ENCODE peak calls at places on chromosomes 16 and 17, in ten cellular contexts. F is HFFc6, G is left lung, N is neural crest cell, E is SK-N-SH, W is ascending aorta, A is mucosa of descending colon, U is dorsolateral prefrontal cortex, J is BE2C, P is upper lobe of left lung. X is an unnamed sample.

GRCh38 chr17:62703269-62703775 is 75.9 kb downstream of the MRC2 start:
- DNase-seq in F (peak; percentile 67), G (peak; percentile 61), N (no peak), E (no peak), W (peak; percentile 29), A (no peak), U (no peak), J (peak; percentile 33), P (peak; percentile 77), X (no peak)

GRCh38 chr16:78490431-78490830 is 391.0 kb downstream of the WWOX start:
- DNase-seq in F (no peak), G (no peak), N (no peak), E (no peak), W (no peak), A (no peak), U (no peak), J (no peak), P (no peak), X (no peak)

GRCh38 chr17:42010898-42011516 is 6.2 kb downstream of the DNAJC7 start:
- DNase-seq in F (peak; percentile 41), G (no peak), N (no peak), E (peak; percentile 64), W (no peak), A (no peak), U (no peak), J (peak; percentile 36), P (no peak), X (no peak)

GRCh38 chr17:47203984-47204721 is 5.0 kb upstream of the MYL4 start:
- DNase-seq in F (peak; percentile 35), G (no peak), N (no peak), E (no peak), W (no peak), A (no peak), U (no peak), J (no peak), P (no peak), X (no peak)

GRCh38 chr17:59842901-59843652 is 49.7 kb downstream of the TUBD1 start:
- DNase-seq in F (peak; percentile 97), G (peak; percentile 88), N (no peak), E (no peak), W (no peak), A (peak; percentile 80), U (no peak), J (no peak), P (no peak), X (no peak)

GRCh38 chr17:79798296-79799173 is 1.7 kb upstream of the CBX8 start:
- DNase-seq in F (no peak), G (no peak), N (no peak), E (peak; percentile 39), W (no peak), A (peak; percentile 55), U (no peak), J (no peak), P (peak; percentile 86), X (no peak)

GRCh38 chr17:5545051-5545987 is 39.0 kb downstream of the NLRP1 start:
- DNase-seq in F (no peak), G (no peak), N (no peak), E (no peak), W (no peak), A (no peak), U (no peak), J (no peak), P (no peak), X (no peak)

GRCh38 chr16:539901-540530 is 12.5 kb downstream of the CAPN15 start:
- DNase-seq in F (peak; percentile 25), G (no peak), N (no peak), E (no peak), W (no peak), A (no peak), U (no peak), J (no peak), P (no peak), X (no peak)

GRCh38 chr16:20822451-20823128 is 16.3 kb downstream of the REXO5 start:
- DNase-seq in F (no peak), G (no peak), N (no peak), E (no peak), W (no peak), A (no peak), U (no peak), J (no peak), P (no peak), X (no peak)

GRCh38 chr16:70578035-70578434 is 54.4 kb downstream of the SF3B3 start:
- DNase-seq in F (no peak), G (no peak), N (no peak), E (no peak), W (no peak), A (no peak), U (no peak), J (no peak), P (no peak), X (no peak)

GRCh38 chr17:18319604-18320256 is 4.6 kb downstream of the SMCR8 start:
- DNase-seq in F (peak; percentile 55), G (no peak), N (peak; percentile 26), E (peak; percentile 54), W (no peak), A (no peak), U (peak; percentile 46), J (peak; percentile 50), P (no peak), X (no peak)
- TF ChIP-seq CTCF in F (peak; percentile 76), G (no peak), N (peak; percentile 67), E (peak; percentile 51), W (peak; percentile 29), A (no peak), U (peak; percentile 51), J (peak; percentile 56), P (peak; percentile 33), X (no peak)

GRCh38 chr16:5500526-5500925 is 402.9 kb upstream of the EEF2KMT start:
- DNase-seq in F (no peak), G (no peak), N (no peak), E (no peak), W (no peak), A (no peak), U (no peak), J (no peak), P (no peak), X (no peak)

GRCh38 chr16:5504028-5504758 is 406.6 kb upstream of the EEF2KMT start:
- DNase-seq in F (peak; percentile 39), G (no peak), N (no peak), E (peak; percentile 69), W (no peak), A (no peak), U (peak; percentile 55), J (peak; percentile 93), P (no peak), X (no peak)

GRCh38 chr16:5502944-5503343 is 405.3 kb upstream of the EEF2KMT start:
- DNase-seq in F (no peak), G (no peak), N (no peak), E (no peak), W (no peak), A (no peak), U (no peak), J (no peak), P (no peak), X (no peak)

GRCh38 chr16:5505093-5505887 is 407.7 kb upstream of the EEF2KMT start:
- DNase-seq in F (no peak), G (no peak), N (no peak), E (peak; percentile 36), W (no peak), A (no peak), U (no peak), J (peak; percentile 54), P (no peak), X (no peak)

DNA sequence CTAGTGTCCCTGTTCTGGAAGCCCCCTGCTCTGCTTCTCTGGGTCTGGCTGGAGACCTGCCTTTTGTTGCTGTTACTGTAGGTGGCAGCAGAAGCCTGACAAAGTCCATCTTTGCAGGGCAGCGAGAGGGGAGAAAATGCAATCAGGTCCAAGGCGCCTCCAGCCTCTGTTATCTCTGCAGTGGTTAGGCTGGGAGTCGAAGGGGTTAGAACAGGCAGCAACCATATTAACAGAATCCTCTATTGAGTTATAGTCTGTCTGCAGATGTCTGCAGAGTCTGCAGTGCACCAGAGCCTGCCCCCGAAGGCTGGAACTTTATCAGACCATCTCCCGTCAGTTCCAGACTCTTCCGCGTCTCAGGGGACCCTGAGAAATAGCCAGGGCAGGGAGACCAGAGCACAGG is 404.9 kb upstream of the EEF2KMT start:
- DNase-seq in F (peak; percentile 2), G (no peak), N (peak; percentile 32), E (peak; percentile 76), W (no peak), A (peak; percentile 35), U (peak; percentile 38), J (peak; percentile 94), P (no peak), X (no peak)
- TF ChIP-seq CTCF in F (peak; percentile 54), G (no peak), N (peak; percentile 72), E (peak; percentile 8), W (no peak), A (no peak), U (peak; percentile 55), J (peak; percentile 86), P (no peak), X (no peak)

DNA sequence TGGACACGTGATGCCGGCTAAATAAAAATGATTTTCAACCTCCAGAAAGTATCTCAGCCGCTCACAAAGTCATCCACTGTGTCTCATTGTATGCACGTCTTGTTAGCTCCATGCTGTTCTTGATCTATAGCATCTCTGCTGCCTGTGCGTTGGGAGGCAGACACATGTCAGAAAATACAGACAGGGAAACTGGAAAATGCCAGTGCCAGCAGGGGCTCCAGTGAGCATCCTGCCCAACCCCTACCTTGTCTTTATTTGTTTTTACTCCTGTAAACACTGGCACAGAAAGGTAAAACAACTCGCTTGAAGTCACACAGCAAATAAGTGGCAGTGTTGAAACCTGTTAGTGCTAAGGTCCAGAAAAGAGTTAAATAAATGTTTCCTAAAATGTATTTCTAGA is 208.1 kb upstream of the ASIC2 start:
- DNase-seq in F (no peak), G (no peak), N (no peak), E (no peak), W (no peak), A (no peak), U (no peak), J (no peak), P (no peak), X (no peak)
- TF ChIP-seq CTCF in F (no peak), G (no peak), N (no peak), E (no peak), W (no peak), A (no peak), U (no peak), J (peak; percentile 34), P (no peak), X (no peak)

GRCh38 chr17:58127846-58128245 is 20.3 kb upstream of the OR4D1 start:
- DNase-seq in F (no peak), G (no peak), N (no peak), E (no peak), W (no peak), A (no peak), U (no peak), J (no peak), P (no peak), X (no peak)

GRCh38 chr17:58119491-58119890 is 28.7 kb upstream of the OR4D1 start:
- DNase-seq in F (no peak), G (no peak), N (no peak), E (no peak), W (no peak), A (no peak), U (no peak), J (no peak), P (no peak), X (no peak)

GRCh38 chr17:58120195-58120822 is 27.9 kb upstream of the OR4D1 start:
- DNase-seq in F (peak; percentile 24), G (no peak), N (peak; percentile 57), E (no peak), W (no peak), A (no peak), U (no peak), J (no peak), P (no peak), X (no peak)

GRCh38 chr17:58117382-58117781 is 30.8 kb upstream of the OR4D1 start:
- DNase-seq in F (no peak), G (no peak), N (no peak), E (no peak), W (no peak), A (no peak), U (no peak), J (no peak), P (no peak), X (no peak)

GRCh38 chr17:58121925-58122324 is 26.3 kb upstream of the OR4D1 start:
- DNase-seq in F (peak; percentile 57), G (no peak), N (no peak), E (peak; percentile 58), W (no peak), A (no peak), U (no peak), J (peak; percentile 23), P (no peak), X (no peak)
- TF ChIP-seq CTCF in F (peak; percentile 65), G (no peak), N (peak; percentile 48), E (peak; percentile 48), W (no peak), A (no peak), U (peak; percentile 34), J (peak; percentile 60), P (peak; percentile 25), X (no peak)

X was measured in activated B cell treated with CpG ODN at 0.5 μM for 24 hours.